ENCODE peak calls at places on chromosome 20, in five cellular contexts. K, F, J, C and Y are unnamed samples.

GRCh38 chr20:23145281-23145700 is 59.2 kb upstream of the CD93 start:
- DNase-seq in K (no peak), F (peak), J (no peak), C (peak), Y (peak)

GRCh38 chr20:39986231-39986904 is 702.7 kb downstream of the MAFB start:
- DNase-seq in K (peak), F (peak), J (peak), C (peak), Y (peak)

GRCh38 chr20:20593447-20594170 is 118.8 kb downstream of the RALGAPA2 start:
- DNase-seq in K (peak), F (peak), J (no peak), C (peak), Y (peak)

GRCh38 chr20:59677586-59677985 is 73.2 kb downstream of the PHACTR3 start:
- DNase-seq in K (no peak), F (no peak), J (no peak), C (no peak), Y (no peak)

GRCh38 chr20:59779656-59780380 is 153.6 kb downstream of the SYCP2 start:
- DNase-seq in K (no peak), F (no peak), J (no peak), C (no peak), Y (no peak)

GRCh38 chr20:25453035-25453810 is 45.8 kb downstream of the GINS1 start:
- DNase-seq in K (no peak), F (peak), J (no peak), C (peak), Y (peak)

GRCh38 chr20:37882961-37883712 is 19.8 kb upstream of the VSTM2L start:
- DNase-seq in K (no peak), F (no peak), J (no peak), C (no peak), Y (no peak)

GRCh38 chr20:58713801-58714339 is 21.3 kb downstream of the NPEPL1 start:
- DNase-seq in K (no peak), F (no peak), J (no peak), C (no peak), Y (no peak)

GRCh38 chr20:59148713-59149493 is 14.7 kb upstream of the ZNF831 start:
- DNase-seq in K (no peak), F (no peak), J (no peak), C (no peak), Y (no peak)

GRCh38 chr20:49405062-49405683 is 77.3 kb downstream of the KCNB1 start:
- DNase-seq in K (no peak), F (no peak), J (no peak), C (no peak), Y (no peak)

GRCh38 chr20:21569586-21569985 is 55.7 kb upstream of the NKX2-2 start:
- DNase-seq in K (no peak), F (no peak), J (no peak), C (no peak), Y (no peak)